ENCODE peak calls at places on chromosome 19, in four cellular contexts. X is islet precursor cell, P is fibroblast of the conjunctiva, Q is Caco-2. O is an unnamed sample.

GRCh38 chr19:35115538-35115951 is at the start of gene FXYD3:
- DNase-seq in Q (no peak), X (no peak), P (no peak), O (no peak)

GRCh38 chr19:55486971-55487883 is 1.0 kb upstream of the SSC5D start:
- DNase-seq in Q (no peak), X (peak), P (peak), O (no peak)

GRCh38 chr19:15251749-15252397 is 19.6 kb upstream of the EPHX3 start:
- DNase-seq in P (peak), X (peak), Q (peak), O (no peak)

GRCh38 chr19:21098291-21098690 is 16.3 kb downstream of the ZNF714 start:
- DNase-seq in Q (no peak), P (no peak), X (no peak), O (no peak)

GRCh38 chr19:38850976-38851621 is 1.3 kb upstream of the HNRNPL start:
- DNase-seq in X (no peak), Q (no peak), P (no peak), O (no peak)

GRCh38 chr19:19900124-19900523 is 622 bp upstream of the ZNF93 start:
- DNase-seq in X (peak), Q (no peak), P (peak), O (no peak)

GRCh38 chr19:5947435-5947834 is 30.5 kb downstream of the RANBP3 start:
- DNase-seq in X (no peak), P (peak), Q (no peak), O (no peak)

GRCh38 chr19:50994129-50994528 is 7.3 kb downstream of the KLK8 start:
- DNase-seq in Q (peak), X (no peak), P (no peak), O (peak)

GRCh38 chr19:30604657-30605056 is 232.5 kb downstream of the ZNF536 start:
- DNase-seq in Q (no peak), X (peak), P (no peak), O (no peak)

O was measured in NCI-H1930.